ENCODE peak calls at places on chromosomes 7 and 10, in ten cellular contexts. U, K, H, T, J, I, A, D, G and M are unnamed samples.

GRCh38 chr10:98956576-98957260 is 278.9 kb downstream of the HPSE2 start:
- DNase-seq in U (no peak), K (peak; percentile 0), H (peak; percentile 2), T (peak; percentile 21), J (peak; percentile 66), I (no peak), A (peak; percentile 23), D (no peak), G (peak; percentile 86), M (no peak)

GRCh38 chr10:96765406-96766240 is 45.3 kb upstream of the PIK3AP1 start:
- DNase-seq in U (peak; percentile 20), K (peak; percentile 70), H (peak; percentile 69), T (peak; percentile 53), J (peak; percentile 52), I (peak; percentile 70), A (peak; percentile 77), D (peak; percentile 89), G (peak; percentile 16), M (peak; percentile 52)

GRCh38 chr7:80735330-80735729 is 96.9 kb downstream of the CD36 start:
- DNase-seq in U (no peak), K (no peak), H (no peak), T (no peak), J (no peak), I (no peak), A (no peak), D (no peak), G (no peak), M (no peak)

GRCh38 chr10:80194373-80195045 is 10.8 kb downstream of the ANXA11 start:
- DNase-seq in U (no peak), K (no peak), H (no peak), T (no peak), J (no peak), I (no peak), A (no peak), D (no peak), G (no peak), M (no peak)

GRCh38 chr7:23247602-23248335 is 1.2 kb downstream of the GPNMB start:
- DNase-seq in U (peak; percentile 22), K (peak; percentile 17), H (peak; percentile 14), T (no peak), J (peak; percentile 23), I (no peak), A (peak; percentile 63), D (peak; percentile 21), G (peak; percentile 22), M (no peak)

GRCh38 chr10:28595618-28596017 is 62.7 kb downstream of the WAC start:
- DNase-seq in U (no peak), K (peak; percentile 60), H (peak; percentile 49), T (no peak), J (no peak), I (no peak), A (peak; percentile 42), D (no peak), G (no peak), M (no peak)

GRCh38 chr10:70115948-70116682 is 16.5 kb downstream of the AIFM2 start:
- DNase-seq in U (peak; percentile 60), K (peak; percentile 41), H (peak; percentile 29), T (peak; percentile 19), J (peak; percentile 19), I (peak; percentile 53), A (peak; percentile 48), D (peak; percentile 68), G (peak; percentile 51), M (peak; percentile 26)

GRCh38 chr7:111535142-111535541 is 27.1 kb downstream of the IMMP2L start:
- DNase-seq in U (no peak), K (no peak), H (no peak), T (no peak), J (no peak), I (no peak), A (no peak), D (no peak), G (no peak), M (no peak)

GRCh38 chr7:27172823-27173411 is 1.2 kb downstream of the HOXA10 start:
- DNase-seq in U (peak; percentile 96), K (peak; percentile 10), H (no peak), T (no peak), J (peak; percentile 71), I (no peak), A (peak; percentile 82), D (peak; percentile 89), G (peak; percentile 60), M (no peak)

GRCh38 chr7:27172388-27172774 is 1.7 kb downstream of the HOXA10 start:
- DNase-seq in U (no peak), K (no peak), H (no peak), T (no peak), J (peak; percentile 45), I (no peak), A (peak; percentile 71), D (no peak), G (peak; percentile 53), M (no peak)

GRCh38 chr7:27170494-27170811 is 3.7 kb downstream of the HOXA10 start:
- DNase-seq in U (no peak), K (no peak), H (no peak), T (no peak), J (no peak), I (no peak), A (no peak), D (no peak), G (no peak), M (no peak)

GRCh38 chr7:27170936-27171635 is 3.0 kb downstream of the HOXA10 start:
- DNase-seq in U (peak; percentile 30), K (no peak), H (no peak), T (no peak), J (peak; percentile 30), I (no peak), A (peak; percentile 71), D (no peak), G (peak; percentile 52), M (no peak)

GRCh38 chr7:27171636-27172387 is 2.3 kb downstream of the HOXA10 start:
- DNase-seq in U (peak; percentile 35), K (no peak), H (no peak), T (no peak), J (peak; percentile 41), I (no peak), A (peak; percentile 71), D (no peak), G (peak; percentile 60), M (no peak)
- H3K4me3 ChIP-seq in U (peak overlapping the region; percentile 66), K (no peak overlapping the region), H (no peak overlapping the region), T (no peak overlapping the region), J (peak overlapping the region; percentile 60), I (no peak overlapping the region), A (peak overlapping the region; percentile 83), D (peak overlapping the region; percentile 57), G (peak overlapping the region; percentile 92), M (no peak overlapping the region)

GRCh38 chr7:122407195-122407594 is 102.6 kb upstream of the FEZF1 start:
- DNase-seq in U (no peak), K (no peak), H (no peak), T (no peak), J (no peak), I (no peak), A (no peak), D (no peak), G (no peak), M (no peak)

GRCh38 chr7:122397381-122397780 is 92.8 kb upstream of the FEZF1 start:
- DNase-seq in U (no peak), K (no peak), H (no peak), T (no peak), J (no peak), I (no peak), A (no peak), D (no peak), G (no peak), M (no peak)

GRCh38 chr7:122403113-122403512 is 98.6 kb upstream of the FEZF1 start:
- DNase-seq in U (no peak), K (no peak), H (no peak), T (no peak), J (no peak), I (no peak), A (no peak), D (no peak), G (no peak), M (no peak)

DNA sequence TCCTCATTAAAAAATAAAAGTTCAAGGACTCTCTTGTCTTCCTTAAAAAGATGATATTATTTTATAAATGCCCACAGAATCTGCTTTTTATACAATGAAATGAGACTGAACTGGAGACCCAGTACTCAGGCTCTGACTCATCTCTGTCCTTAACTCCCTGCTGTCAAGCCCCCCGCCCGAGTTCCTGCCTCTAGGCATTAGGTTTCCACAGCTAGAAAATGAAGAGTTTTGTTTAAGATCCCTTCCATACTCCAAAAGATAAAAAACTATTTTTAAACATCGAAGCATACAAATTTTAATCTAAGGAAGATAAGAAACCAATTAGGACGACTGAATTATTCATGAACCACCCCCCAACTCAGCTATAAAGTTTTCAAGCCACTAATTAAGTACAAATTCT is 97.7 kb upstream of the FEZF1 start:
- DNase-seq in U (no peak), K (peak; percentile 26), H (no peak), T (no peak), J (no peak), I (no peak), A (no peak), D (no peak), G (no peak), M (no peak)
- H3K4me3 ChIP-seq in U (no peak overlapping the region), K (no peak overlapping the region), H (no peak overlapping the region), T (no peak overlapping the region), J (no peak overlapping the region), I (no peak overlapping the region), A (no peak overlapping the region), D (no peak overlapping the region), G (no peak overlapping the region), M (no peak overlapping the region)

GRCh38 chr7:24402655-24403054 is 118.7 kb downstream of the NPY start:
- DNase-seq in U (no peak), K (no peak), H (no peak), T (no peak), J (no peak), I (no peak), A (no peak), D (no peak), G (no peak), M (no peak)

GRCh38 chr7:24403557-24403956 is 119.6 kb downstream of the NPY start:
- DNase-seq in U (no peak), K (no peak), H (no peak), T (no peak), J (no peak), I (no peak), A (no peak), D (no peak), G (no peak), M (no peak)

GRCh38 chr7:24405002-24405401 is 121.0 kb downstream of the NPY start:
- DNase-seq in U (no peak), K (no peak), H (no peak), T (no peak), J (no peak), I (no peak), A (no peak), D (no peak), G (no peak), M (no peak)

GRCh38 chr7:24404315-24404714 is 120.3 kb downstream of the NPY start:
- DNase-seq in U (no peak), K (no peak), H (no peak), T (no peak), J (no peak), I (no peak), A (no peak), D (no peak), G (no peak), M (no peak)

DNA sequence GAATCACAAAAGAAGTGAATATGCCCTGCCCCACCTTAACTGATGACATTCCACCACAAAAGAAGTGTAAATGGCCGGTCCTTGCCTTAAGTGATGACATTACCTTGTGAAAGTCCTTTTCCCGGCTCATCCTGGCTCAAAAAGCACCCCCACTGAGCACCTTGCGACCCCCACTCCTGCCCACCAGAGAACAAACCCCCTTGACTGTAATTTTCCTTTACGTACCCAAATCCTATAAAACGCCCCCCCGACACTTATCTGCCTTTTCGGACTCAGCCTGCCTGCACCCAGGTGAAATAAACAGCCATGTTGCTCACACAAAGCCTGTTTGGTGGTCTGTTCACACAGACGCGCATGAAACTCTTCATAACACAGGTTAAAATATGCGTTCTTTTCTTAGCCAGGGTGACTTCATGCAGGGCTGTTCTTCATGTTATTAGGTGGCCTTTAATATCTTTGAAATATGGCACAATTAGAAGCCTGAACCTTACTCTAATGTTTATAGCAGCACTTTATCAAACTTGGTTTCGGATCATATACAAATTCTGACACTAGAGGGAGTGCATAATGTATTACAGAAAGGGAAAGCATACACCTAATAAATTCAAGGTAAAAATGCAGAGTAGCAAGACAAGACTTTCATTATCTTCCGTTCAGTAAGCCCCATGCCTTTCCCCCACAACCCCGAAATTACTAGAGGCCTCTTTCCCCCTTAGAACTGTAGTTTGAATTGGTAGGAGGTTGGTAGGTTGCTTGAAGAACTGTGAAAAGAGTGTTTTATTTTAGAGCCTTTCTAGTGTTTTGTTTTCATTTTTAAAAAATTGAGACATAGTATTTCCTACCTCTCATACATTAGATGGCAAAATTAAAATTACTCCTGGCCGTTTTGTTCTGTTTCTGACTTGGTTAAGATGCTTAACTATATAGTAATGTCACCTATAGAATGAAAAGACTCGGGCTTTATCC is 117.9 kb downstream of the NPY start:
- DNase-seq in U (no peak), K (peak; percentile 70), H (peak; percentile 58), T (peak; percentile 55), J (peak; percentile 42), I (no peak), A (peak; percentile 61), D (no peak), G (peak; percentile 32), M (peak; percentile 38)
- H3K4me3 ChIP-seq in U (no peak overlapping the region), K (peak overlapping the region; percentile 52), H (peak overlapping the region; percentile 41), T (no peak overlapping the region), J (no peak overlapping the region), I (no peak overlapping the region), A (peak overlapping the region; percentile 50), D (no peak overlapping the region), G (peak overlapping the region; percentile 75), M (no peak overlapping the region)

GRCh38 chr7:90211391-90212148 is at the start of gene STEAP2:
- DNase-seq in U (peak; percentile 94), K (peak; percentile 94), H (peak; percentile 94), T (peak; percentile 75), J (peak; percentile 92), I (no peak), A (peak; percentile 99), D (peak; percentile 89), G (peak; percentile 73), M (no peak)

GRCh38 chr7:90210925-90211324 is 615 bp upstream of the STEAP2 start:
- DNase-seq in U (peak; percentile 20), K (no peak), H (no peak), T (no peak), J (no peak), I (no peak), A (peak; percentile 43), D (peak; percentile 51), G (no peak), M (no peak)

GRCh38 chr7:90212149-90212495 is 582 bp downstream of the STEAP2 start:
- DNase-seq in U (no peak), K (no peak), H (no peak), T (no peak), J (no peak), I (no peak), A (no peak), D (peak; percentile 46), G (peak; percentile 1), M (no peak)

GRCh38 chr7:90209776-90210175 is 1.8 kb upstream of the STEAP2 start:
- DNase-seq in U (no peak), K (peak; percentile 55), H (peak; percentile 28), T (peak; percentile 35), J (peak; percentile 54), I (no peak), A (peak; percentile 50), D (no peak), G (no peak), M (no peak)

GRCh38 chr7:90210475-90210874 is 1.1 kb upstream of the STEAP2 start:
- DNase-seq in U (no peak), K (no peak), H (no peak), T (no peak), J (no peak), I (no peak), A (peak; percentile 20), D (no peak), G (no peak), M (no peak)
- H3K4me3 ChIP-seq in U (peak overlapping the region; percentile 92), K (no peak overlapping the region), H (no peak overlapping the region), T (no peak overlapping the region), J (no peak overlapping the region), I (no peak overlapping the region), A (peak overlapping the region; percentile 85), D (no peak overlapping the region), G (peak overlapping the region; percentile 99), M (no peak overlapping the region)